ENCODE peak calls at places on chromosome 22, in five cellular contexts. One of them, this sample, is unnamed.

GRCh38 chr22:38148252-38148651 is 33.4 kb downstream of the PLA2G6 start:
- DNase-seq in hepatocyte: no peak
- DNase-seq in naive thymus-derived CD8-positive, alpha-beta T cell: no peak
- DNase-seq in left cardiac atrium: no peak
- DNase-seq in neuronal stem cell: no peak
- DNase-seq in this sample: no peak

GRCh38 chr22:34395370-34395769 is 475.1 kb upstream of the LARGE1 start:
- DNase-seq in naive thymus-derived CD8-positive, alpha-beta T cell: no peak
- DNase-seq in neuronal stem cell: no peak
- DNase-seq in left cardiac atrium: no peak
- DNase-seq in hepatocyte: no peak
- DNase-seq in this sample: no peak

GRCh38 chr22:40250608-40251007 is 72.9 kb downstream of the TNRC6B start:
- DNase-seq in hepatocyte: no peak
- DNase-seq in left cardiac atrium: no peak
- DNase-seq in neuronal stem cell: no peak
- DNase-seq in naive thymus-derived CD8-positive, alpha-beta T cell: no peak
- DNase-seq in this sample: no peak

GRCh38 chr22:20258584-20259335 is 9.4 kb downstream of the RTN4R start:
- DNase-seq in left cardiac atrium: no peak
- DNase-seq in hepatocyte: no peak
- DNase-seq in naive thymus-derived CD8-positive, alpha-beta T cell: no peak
- DNase-seq in neuronal stem cell: no peak
- DNase-seq in this sample: no peak

GRCh38 chr22:40196628-40197027 is 18.9 kb downstream of the TNRC6B start:
- DNase-seq in naive thymus-derived CD8-positive, alpha-beta T cell: no peak
- DNase-seq in neuronal stem cell: no peak
- DNase-seq in left cardiac atrium: no peak
- DNase-seq in hepatocyte: peak
- DNase-seq in this sample: no peak

GRCh38 chr22:28703436-28703835 is 23.8 kb upstream of the TTC28 start:
- DNase-seq in left cardiac atrium: no peak
- DNase-seq in hepatocyte: no peak
- DNase-seq in neuronal stem cell: no peak
- DNase-seq in naive thymus-derived CD8-positive, alpha-beta T cell: no peak
- DNase-seq in this sample: no peak

GRCh38 chr22:37308385-37309200 is 26.3 kb downstream of the CYTH4 start:
- DNase-seq in left cardiac atrium: no peak
- DNase-seq in hepatocyte: no peak
- DNase-seq in naive thymus-derived CD8-positive, alpha-beta T cell: no peak
- DNase-seq in neuronal stem cell: no peak
- DNase-seq in this sample: no peak

GRCh38 chr22:29306175-29306829 is at the start of gene GAS2L1:
- DNase-seq in naive thymus-derived CD8-positive, alpha-beta T cell: no peak
- DNase-seq in neuronal stem cell: peak
- DNase-seq in hepatocyte: peak
- DNase-seq in left cardiac atrium: peak
- DNase-seq in this sample: peak

GRCh38 chr22:44045171-44045570 is 21.1 kb downstream of the PARVB start:
- DNase-seq in neuronal stem cell: no peak
- DNase-seq in hepatocyte: no peak
- DNase-seq in left cardiac atrium: no peak
- DNase-seq in naive thymus-derived CD8-positive, alpha-beta T cell: no peak
- DNase-seq in this sample: no peak

GRCh38 chr22:27480487-27480886 is 321.1 kb downstream of the MN1 start:
- DNase-seq in neuronal stem cell: peak
- DNase-seq in hepatocyte: peak
- DNase-seq in left cardiac atrium: no peak
- DNase-seq in naive thymus-derived CD8-positive, alpha-beta T cell: no peak
- DNase-seq in this sample: peak

GRCh38 chr22:24695958-24696511 is 78.5 kb downstream of the PIWIL3 start:
- DNase-seq in hepatocyte: no peak
- DNase-seq in neuronal stem cell: no peak
- DNase-seq in left cardiac atrium: peak
- DNase-seq in naive thymus-derived CD8-positive, alpha-beta T cell: no peak
- DNase-seq in this sample: no peak

GRCh38 chr22:48901324-48901723 is 926.3 kb downstream of the BRD1 start:
- DNase-seq in naive thymus-derived CD8-positive, alpha-beta T cell: no peak
- DNase-seq in neuronal stem cell: no peak
- DNase-seq in hepatocyte: no peak
- DNase-seq in left cardiac atrium: no peak
- DNase-seq in this sample: no peak

GRCh38 chr22:43438666-43439347 is 27.0 kb downstream of the MPPED1 start:
- DNase-seq in hepatocyte: no peak
- DNase-seq in neuronal stem cell: no peak
- DNase-seq in left cardiac atrium: no peak
- DNase-seq in naive thymus-derived CD8-positive, alpha-beta T cell: no peak
- DNase-seq in this sample: no peak

GRCh38 chr22:45805413-45805812 is 133.8 kb downstream of the ATXN10 start:
- DNase-seq in hepatocyte: no peak
- DNase-seq in naive thymus-derived CD8-positive, alpha-beta T cell: no peak
- DNase-seq in neuronal stem cell: no peak
- DNase-seq in left cardiac atrium: no peak
- DNase-seq in this sample: no peak

GRCh38 chr22:32905400-32905799 is 103.9 kb downstream of the TIMP3 start:
- DNase-seq in hepatocyte: no peak
- DNase-seq in naive thymus-derived CD8-positive, alpha-beta T cell: no peak
- DNase-seq in left cardiac atrium: peak
- DNase-seq in neuronal stem cell: no peak
- DNase-seq in this sample: no peak

This sample was measured in progenitor cell of endocrine pancreas.